ENCODE peak calls at places on chromosomes 3 and 15, in nine cellular contexts. J, P, F, H, T, D, L, Z and S are unnamed samples. For H3K9me3, the result is how much of the 10 kb centered on the place peaks cover.

GRCh38 chr3:72142028-72142427 is 357.1 kb upstream of the PROK2 start:
- DNase-seq in L (no peak), T (no peak), Z (no peak), J (no peak), D (no peak), F (no peak), P (no peak), H (no peak), S (no peak)

GRCh38 chr15:36254446-36254845 is 325.0 kb upstream of the CDIN1 start:
- DNase-seq in L (no peak), F (no peak), P (no peak), Z (no peak), J (no peak), D (no peak), T (no peak), H (no peak), S (no peak)

GRCh38 chr3:52845157-52845556 is 10.3 kb upstream of the MUSTN1 start:
- DNase-seq in T (peak), L (peak), J (no peak), D (no peak), P (peak), F (no peak), H (no peak), Z (no peak), S (peak)

GRCh38 chr3:25289663-25290062 is 138.4 kb upstream of the RARB start:
- DNase-seq in P (no peak), J (no peak), F (no peak), Z (no peak), L (no peak), H (no peak), D (no peak), T (no peak), S (no peak)

GRCh38 chr15:30992465-30992864 is 1.0 kb upstream of the MTMR10 start:
- DNase-seq in J (no peak), T (peak), P (no peak), D (no peak), Z (no peak), F (no peak), L (no peak), H (no peak), S (no peak)

GRCh38 chr3:151296226-151296625 is 17.9 kb upstream of the P2RY14 start:
- DNase-seq in T (no peak), H (no peak), Z (no peak), L (no peak), P (no peak), F (no peak), J (no peak), D (no peak), S (no peak)

GRCh38 chr15:33068531-33068990 is 126.0 kb downstream of the FMN1 start:
- DNase-seq in D (no peak), J (peak), T (peak), P (no peak), H (no peak), Z (no peak), L (peak), F (peak), S (no peak)

GRCh38 chr3:100899440-100900091 is 93.7 kb downstream of the ABI3BP start:
- DNase-seq in L (no peak), P (no peak), Z (no peak), T (no peak), F (no peak), D (no peak), H (no peak), J (peak), S (no peak)

GRCh38 chr15:58669108-58669507 is 80.4 kb downstream of the ADAM10 start:
- DNase-seq in L (no peak), P (peak), D (no peak), H (no peak), J (no peak), Z (no peak), T (no peak), F (no peak), S (no peak)

GRCh38 chr3:142095866-142096265 is 53.5 kb downstream of the TFDP2 start:
- DNase-seq in Z (no peak), F (no peak), J (peak), H (no peak), D (no peak), P (no peak), L (no peak), T (no peak), S (no peak)

GRCh38 chr15:83692820-83693581 is 39.1 kb downstream of the ADAMTSL3 start:
- DNase-seq in T (no peak), Z (no peak), F (no peak), J (no peak), D (no peak), P (no peak), L (no peak), H (no peak), S (no peak)
- H3K27ac ChIP-seq in T (no peak), Z (no peak), F (no peak), J (no peak), D (no peak), P (no peak), L (peak), H (no peak), S (no peak)

DNA sequence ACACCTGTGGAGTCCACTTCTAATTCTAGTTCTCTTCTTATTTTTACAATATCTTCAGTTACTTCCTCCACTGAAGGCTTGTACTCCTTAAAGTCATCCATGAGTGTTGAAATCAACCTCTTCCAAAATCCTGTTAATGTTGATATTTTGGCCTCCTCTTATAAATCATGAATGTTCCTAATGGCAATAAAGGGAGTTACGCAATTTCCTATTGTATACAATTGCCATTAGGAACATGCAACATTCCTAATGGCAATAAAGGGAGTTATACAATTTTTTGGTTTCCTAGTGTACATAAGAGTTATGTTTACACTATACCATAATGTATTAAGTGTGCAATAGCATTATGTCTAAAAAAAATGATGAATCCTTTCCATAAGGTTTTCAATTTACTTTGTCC is 9.2 kb upstream of the TIGIT start:
- DNase-seq in H (no peak), D (no peak), J (no peak), T (no peak), P (no peak), Z (no peak), L (no peak), F (no peak), S (no peak)
- H3K9me3 ChIP-seq in H (under half), D (under half), J (under half), T (under half), P (under half), Z (under half), L (under half), F (under half), S (under half)

DNA sequence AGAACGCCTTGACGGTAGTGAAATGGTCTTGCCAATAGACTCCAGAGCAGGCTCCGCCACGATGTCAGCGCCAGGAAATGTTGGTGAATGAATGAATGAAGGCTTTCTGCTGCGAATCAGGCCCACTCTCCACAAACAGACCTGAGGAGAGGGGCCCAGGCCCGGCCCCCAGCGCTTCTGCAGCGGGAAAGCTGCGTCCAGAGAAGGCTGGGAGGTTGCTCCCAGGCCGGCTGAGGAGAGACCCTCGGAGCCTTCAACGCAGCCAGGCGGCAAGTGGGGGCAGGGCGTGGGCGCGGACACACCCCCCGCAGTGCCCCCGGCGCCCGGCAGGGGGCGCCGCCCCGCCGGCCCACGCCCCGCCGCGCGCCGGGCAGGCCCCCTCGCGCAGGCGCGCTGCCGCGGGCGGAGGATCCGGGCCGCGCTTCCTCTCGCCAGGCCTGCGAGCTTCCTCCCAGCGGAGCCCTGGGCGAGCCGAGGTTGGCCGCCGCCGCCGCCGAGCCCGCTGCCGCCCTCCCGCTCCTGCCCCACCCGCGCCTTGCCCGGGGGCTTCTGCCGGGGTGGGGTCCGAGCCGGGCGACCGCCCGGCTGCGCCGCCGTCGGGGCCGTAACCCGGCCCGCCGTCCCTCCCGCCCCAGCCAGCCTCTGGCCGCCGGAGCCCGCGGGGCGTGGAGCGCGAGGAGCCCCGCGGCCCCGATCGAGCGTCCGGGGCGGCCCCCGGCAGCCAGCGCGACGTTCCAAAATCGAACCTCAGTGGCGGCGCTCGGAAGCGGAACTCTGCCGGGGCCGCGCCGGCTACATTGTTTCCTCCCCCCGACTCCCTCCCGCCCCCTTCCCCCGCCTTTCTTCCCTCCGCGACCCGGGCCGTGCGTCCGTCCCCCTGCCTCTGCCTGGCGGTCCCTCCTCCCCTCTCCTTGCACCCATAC is at the start of gene CSK:
- DNase-seq in F (peak), Z (peak), D (peak), L (peak), P (peak), J (peak), H (peak), T (peak), S (no peak)
- H3K4me3 ChIP-seq in F (peak), Z (peak), D (peak), L (peak), P (peak), J (peak), H (peak), T (peak), S (peak)

GRCh38 chr3:124034016-124034808 is 42.3 kb upstream of the ROPN1 start:
- DNase-seq in P (no peak), Z (no peak), T (peak), J (no peak), F (no peak), H (no peak), L (peak), D (no peak), S (no peak)
- H3K27ac ChIP-seq in P (no peak), Z (no peak), T (no peak), J (no peak), F (no peak), H (no peak), L (peak), D (no peak), S (no peak)

GRCh38 chr15:54719325-54719724 is 477.4 kb downstream of the RSL24D1 start:
- DNase-seq in H (no peak), J (peak), T (no peak), L (no peak), Z (no peak), D (no peak), P (no peak), F (no peak), S (no peak)

DNA sequence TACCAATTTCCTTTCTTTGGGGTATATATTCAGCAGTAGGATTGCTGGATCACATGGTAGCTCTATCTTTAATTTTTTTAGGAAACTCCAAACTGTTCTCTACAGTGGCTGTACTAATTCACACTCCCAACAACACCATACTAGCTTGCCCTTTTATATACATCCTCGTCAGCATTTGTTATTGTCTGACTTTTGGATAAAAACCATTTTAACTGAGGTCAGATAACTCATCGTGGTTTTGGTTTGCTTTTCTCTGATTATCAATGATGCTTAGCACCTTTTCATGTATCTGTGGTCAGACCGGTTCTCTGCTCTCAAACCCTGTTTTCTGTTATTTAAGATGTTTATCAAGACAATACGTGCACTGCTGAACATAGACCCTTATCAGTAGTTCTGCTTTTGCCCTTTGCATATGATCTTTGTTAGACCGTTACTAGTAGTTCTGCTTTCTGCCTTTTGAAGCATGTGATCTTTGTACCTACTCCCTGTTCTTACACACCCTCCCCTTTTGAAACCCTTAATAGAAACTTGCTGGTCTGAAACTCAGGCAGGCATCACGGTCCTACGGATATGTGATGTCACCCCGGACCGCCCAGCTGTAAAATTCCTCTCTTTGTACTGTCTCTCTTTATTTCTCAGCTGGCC is 474.3 kb downstream of the RSL24D1 start:
- DNase-seq in F (no peak), T (no peak), Z (no peak), P (no peak), J (no peak), H (no peak), L (no peak), D (no peak), S (no peak)
- H3K9me3 ChIP-seq in F (under half), T (under half), Z (under half), P (under half), J (under half), H (under half), L (under half), D (under half), S (under half)

GRCh38 chr3:108602249-108602934 is 12.9 kb downstream of the DZIP3 start:
- DNase-seq in F (no peak), T (no peak), H (peak), Z (peak), J (no peak), P (no peak), L (no peak), D (peak), S (no peak)
- H3K4me3 ChIP-seq in F (no peak), T (no peak), H (peak), Z (peak), J (no peak), P (no peak), L (no peak), D (peak), S (no peak)

DNA sequence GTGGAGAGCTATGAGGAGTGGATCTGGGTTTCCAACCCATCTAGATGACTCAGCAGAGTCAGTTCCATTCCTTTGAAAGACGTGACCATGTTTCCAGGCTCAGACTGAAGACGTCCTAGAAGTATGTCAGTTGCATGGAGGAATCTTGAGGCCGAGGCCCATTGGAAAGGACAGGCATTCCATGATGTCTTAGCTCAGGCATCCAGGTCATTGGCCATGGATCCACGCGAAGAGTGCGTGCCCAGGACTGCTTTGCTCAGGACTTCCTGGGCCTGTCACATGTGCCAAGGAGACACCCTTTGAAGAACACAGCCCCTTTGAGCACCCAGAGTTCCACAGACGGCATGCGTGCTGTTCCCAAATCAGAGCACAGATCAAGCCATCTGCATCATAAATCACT is 92.3 kb upstream of the ADAMTS17 start:
- DNase-seq in P (no peak), Z (no peak), H (no peak), F (no peak), J (no peak), D (no peak), L (no peak), T (no peak), S (no peak)
- H3K27ac ChIP-seq in P (no peak), Z (no peak), H (no peak), F (no peak), J (no peak), D (no peak), L (no peak), T (no peak), S (no peak)

DNA sequence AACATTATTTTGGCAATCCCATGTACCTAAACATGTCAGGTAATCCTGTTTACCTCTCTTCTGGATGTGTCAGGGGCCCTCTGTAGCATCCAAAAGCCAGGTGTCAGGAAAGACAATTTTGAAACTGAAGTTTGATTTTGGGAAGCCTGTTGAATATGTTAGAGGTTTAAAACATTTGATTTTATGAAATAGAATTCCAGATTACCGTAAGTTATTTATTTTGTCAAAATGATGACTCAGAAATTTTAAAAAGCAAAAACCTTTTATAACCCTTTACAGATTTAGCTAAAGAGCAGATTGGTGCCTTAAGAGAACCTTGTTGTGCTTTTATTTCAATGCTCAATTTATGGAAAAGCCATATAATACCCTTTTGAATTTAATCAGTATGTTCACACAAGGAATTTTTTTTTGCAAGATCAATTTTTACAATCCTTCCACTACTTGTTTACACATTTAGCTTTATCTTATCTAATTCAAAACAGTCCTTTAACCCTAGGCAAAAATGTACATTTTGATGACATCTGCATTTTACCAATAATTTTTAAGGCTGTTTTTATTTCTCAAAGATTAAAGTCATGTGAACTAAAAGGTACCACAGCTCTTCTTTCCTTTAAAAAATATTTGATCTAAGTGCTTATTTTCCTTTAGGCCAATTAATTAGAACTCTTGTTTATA is 10.0 kb downstream of the KIF15 start:
- DNase-seq in D (no peak), J (no peak), L (no peak), Z (no peak), P (no peak), F (no peak), H (no peak), T (no peak), S (no peak)
- H3K9me3 ChIP-seq in D (under half), J (under half), L (under half), Z (under half), P (under half), F (under half), H (under half), T (under half), S (under half)

GRCh38 chr15:50777045-50777444 is 11.5 kb upstream of the SPPL2A start:
- DNase-seq in D (no peak), L (no peak), J (no peak), T (no peak), F (no peak), P (no peak), Z (no peak), H (no peak), S (no peak)

GRCh38 chr15:50773389-50773788 is 7.9 kb upstream of the SPPL2A start:
- DNase-seq in F (no peak), J (no peak), T (no peak), Z (no peak), H (no peak), P (peak), D (no peak), L (no peak), S (no peak)

GRCh38 chr15:50774450-50774849 is 8.9 kb upstream of the SPPL2A start:
- DNase-seq in F (no peak), T (no peak), L (no peak), H (no peak), D (peak), P (peak), J (peak), Z (no peak), S (no peak)

GRCh38 chr15:50783895-50784294 is 18.4 kb upstream of the SPPL2A start:
- DNase-seq in Z (no peak), H (no peak), J (no peak), T (no peak), D (no peak), L (no peak), P (no peak), F (no peak), S (no peak)

GRCh38 chr15:50778089-50778488 is 12.6 kb upstream of the SPPL2A start:
- DNase-seq in H (no peak), P (no peak), L (no peak), T (no peak), J (no peak), Z (no peak), D (no peak), F (no peak), S (no peak)
- H3K4me3 ChIP-seq in H (no peak), P (no peak), L (no peak), T (no peak), J (no peak), Z (no peak), D (no peak), F (no peak), S (no peak)